ENCODE peak calls at places on chromosomes 13 and 19, in ten cellular contexts. Q, D, O, W, N, J, B, R, S and V are unnamed samples.

GRCh38 chr19:39996218-39996810 is 546 bp upstream of the ZNF546 start:
- DNase-seq in O (no peak), S (peak), D (peak), J (peak), R (no peak), W (no peak), Q (no peak), B (no peak), N (peak), V (no peak)

GRCh38 chr19:45905016-45905415 is 2.6 kb upstream of the MYPOP start:
- DNase-seq in B (no peak), O (no peak), R (no peak), J (no peak), Q (no peak), D (no peak), S (no peak), W (no peak), N (no peak), V (no peak)

GRCh38 chr13:102386461-102386860 is 15.4 kb downstream of the FGF14 start:
- DNase-seq in B (no peak), J (no peak), O (no peak), R (no peak), D (no peak), N (no peak), S (no peak), Q (no peak), W (no peak), V (no peak)

GRCh38 chr19:39310558-39311311 is 9.9 kb downstream of the LRFN1 start:
- DNase-seq in Q (peak), R (peak), S (no peak), J (no peak), B (no peak), O (no peak), D (peak), N (no peak), W (no peak), V (no peak)

GRCh38 chr13:113928701-113929627 is 44.9 kb downstream of the C13orf46 start:
- DNase-seq in Q (no peak), D (no peak), W (peak), S (no peak), J (peak), R (peak), B (peak), O (peak), N (peak), V (peak)

GRCh38 chr19:45790942-45791341 is 1.7 kb downstream of the DMWD start:
- DNase-seq in B (no peak), S (no peak), O (no peak), R (no peak), N (no peak), Q (no peak), D (no peak), J (no peak), W (no peak), V (no peak)

GRCh38 chr13:51636349-51636890 is 52.2 kb downstream of the WDFY2 start:
- DNase-seq in O (no peak), W (no peak), J (no peak), R (no peak), S (no peak), N (no peak), B (no peak), D (no peak), Q (no peak), V (no peak)

GRCh38 chr13:97327521-97328221 is 105.5 kb downstream of the MBNL2 start:
- DNase-seq in S (no peak), Q (no peak), W (no peak), O (no peak), J (peak), R (no peak), B (no peak), D (no peak), N (peak), V (no peak)

GRCh38 chr19:33175156-33175782 is 18.9 kb upstream of the LRP3 start:
- DNase-seq in N (no peak), B (no peak), W (no peak), O (no peak), R (peak), S (no peak), J (no peak), D (no peak), Q (no peak), V (no peak)

GRCh38 chr13:41004875-41005693 is 14.0 kb downstream of the ELF1 start:
- DNase-seq in D (no peak), O (no peak), N (no peak), B (no peak), R (no peak), S (no peak), Q (no peak), J (no peak), W (no peak), V (no peak)

GRCh38 chr19:46186101-46186716 is 38.2 kb downstream of the IGFL2 start:
- DNase-seq in O (no peak), B (no peak), R (no peak), W (no peak), J (no peak), N (no peak), S (no peak), D (peak), Q (no peak), V (no peak)

GRCh38 chr13:58461217-58461616 is 829.7 kb downstream of the PCDH17 start:
- DNase-seq in J (no peak), N (no peak), O (no peak), Q (no peak), W (no peak), D (no peak), B (no peak), S (no peak), R (no peak), V (no peak)

DNA sequence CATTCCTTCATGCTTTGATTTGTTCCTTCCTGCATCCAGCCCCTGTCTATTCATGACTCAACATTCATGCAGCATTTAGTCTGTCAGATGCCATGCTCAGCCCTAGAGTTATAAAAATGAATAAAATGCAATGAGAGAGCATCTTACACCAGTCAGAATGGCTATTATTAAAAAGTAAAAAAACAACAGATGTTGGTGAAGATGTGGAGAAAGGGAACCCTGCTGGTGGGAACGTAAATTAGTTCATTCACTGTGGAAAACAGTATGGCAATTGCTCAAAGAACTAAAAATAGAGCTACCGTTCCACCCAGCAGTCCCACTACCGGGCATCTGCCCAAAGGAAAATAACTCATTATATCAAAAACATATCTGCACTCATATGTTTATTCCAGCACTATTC is 70.0 kb upstream of the GTF3A start:
- DNase-seq in W (no peak), R (no peak), J (peak), Q (no peak), S (no peak), O (no peak), N (peak), B (no peak), D (no peak), V (no peak)
- TF ChIP-seq CTCF in W (no peak), R (peak), J (peak), Q (no peak), S (no peak), O (no peak), N (peak), B (no peak), D (no peak), V (no peak)

GRCh38 chr19:34838248-34838647 is 65.2 kb upstream of the ZNF599 start:
- DNase-seq in R (no peak), J (no peak), N (no peak), S (no peak), D (peak), W (no peak), B (no peak), O (no peak), Q (no peak), V (no peak)
- TF ChIP-seq CTCF in R (peak), J (no peak), N (no peak), S (no peak), D (no peak), W (no peak), B (no peak), O (no peak), Q (no peak), V (no peak)

GRCh38 chr19:51339687-51340656 is 2.0 kb downstream of the VSIG10L start:
- DNase-seq in D (peak), O (peak), Q (peak), B (peak), W (peak), R (peak), N (peak), J (peak), S (peak), V (peak)
- TF ChIP-seq CTCF in D (no peak), O (no peak), Q (no peak), B (peak), W (peak), R (peak), N (peak), J (peak), S (no peak), V (peak)

DNA sequence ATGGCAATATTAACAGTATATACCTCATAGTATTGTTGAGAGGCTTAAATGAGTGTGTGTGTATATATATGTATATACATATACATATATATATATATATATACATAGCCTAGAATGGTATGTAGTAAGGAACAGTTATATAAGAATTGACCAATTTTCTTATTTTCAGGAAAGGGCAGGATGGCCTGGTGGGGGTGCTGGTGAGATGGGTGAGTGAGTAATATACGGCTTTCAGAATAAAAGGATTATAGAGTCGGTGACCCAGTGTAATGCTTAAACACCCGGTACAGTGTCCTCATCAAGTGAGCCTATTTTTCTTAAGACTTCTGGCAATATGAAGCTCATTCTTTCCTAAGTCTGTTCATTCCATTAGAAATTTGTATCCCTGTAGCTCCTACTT is 11.7 kb upstream of the FAM216B start:
- DNase-seq in O (no peak), Q (no peak), B (no peak), W (peak), N (no peak), D (no peak), J (no peak), R (no peak), S (no peak), V (no peak)
- TF ChIP-seq CTCF in O (no peak), Q (no peak), B (no peak), W (no peak), N (no peak), D (no peak), J (peak), R (peak), S (no peak), V (no peak)

DNA sequence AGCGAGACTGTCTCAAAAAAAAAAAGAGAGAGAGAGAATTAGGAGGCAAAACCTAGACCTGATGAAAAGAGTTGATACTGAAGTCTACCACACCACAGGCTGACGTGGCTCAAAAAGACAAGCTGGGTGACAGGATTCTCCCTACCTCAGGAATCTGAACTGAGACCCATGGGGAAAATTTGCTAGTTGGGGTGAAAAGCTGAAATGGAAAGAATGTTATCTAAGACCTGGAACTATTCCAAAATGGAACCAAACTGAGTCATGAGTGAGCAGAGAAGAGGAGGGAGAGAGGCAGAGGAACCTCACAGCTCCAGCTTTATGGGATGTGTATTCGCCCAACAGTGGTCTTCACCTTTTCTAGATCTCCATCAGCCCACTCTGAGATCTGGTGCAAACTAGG is 11.7 kb downstream of the SMG9 start:
- DNase-seq in R (no peak), Q (no peak), O (no peak), S (no peak), N (peak), B (no peak), D (no peak), J (peak), W (no peak), V (no peak)
- TF ChIP-seq CTCF in R (no peak), Q (no peak), O (no peak), S (no peak), N (no peak), B (no peak), D (no peak), J (no peak), W (no peak), V (no peak)

DNA sequence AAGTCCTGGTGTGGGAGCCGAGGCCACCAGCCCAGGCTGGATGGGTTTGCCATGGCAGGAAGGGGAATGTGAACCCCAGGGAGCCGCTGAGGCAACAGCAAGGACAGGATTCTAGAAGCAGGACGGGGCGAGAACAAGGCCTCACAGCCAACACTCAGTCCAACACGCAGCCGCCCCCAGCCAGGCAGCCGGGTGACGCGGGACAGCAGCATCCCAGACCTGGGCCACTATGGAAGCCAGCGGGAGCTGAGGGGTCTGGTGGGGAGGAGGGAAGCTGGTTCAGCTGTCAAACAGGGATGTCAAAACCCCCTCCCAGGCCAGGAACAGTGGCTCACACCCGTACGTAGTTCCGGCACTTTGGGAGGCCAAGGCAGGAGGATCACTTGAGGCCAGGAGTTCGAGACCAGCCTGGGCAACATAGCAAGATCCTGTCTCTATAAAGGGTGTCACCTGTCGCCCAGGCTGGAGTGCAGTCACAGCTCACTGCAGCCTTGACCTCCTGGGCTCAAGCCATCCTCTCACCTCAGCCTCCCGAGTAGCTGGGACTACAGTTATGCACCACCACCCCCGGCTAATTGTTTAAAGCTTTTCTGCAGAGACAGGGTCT is 6.8 kb downstream of the MEX3D start:
- DNase-seq in N (no peak), B (no peak), S (no peak), O (no peak), J (no peak), Q (no peak), D (no peak), W (no peak), R (no peak), V (no peak)
- TF ChIP-seq CTCF in N (no peak), B (no peak), S (no peak), O (no peak), J (no peak), Q (no peak), D (no peak), W (no peak), R (no peak), V (no peak)

GRCh38 chr13:53198699-53199098 is 170.1 kb downstream of the OLFM4 start:
- DNase-seq in R (no peak), O (no peak), B (no peak), S (no peak), Q (no peak), N (no peak), W (no peak), J (no peak), D (no peak), V (no peak)

GRCh38 chr13:53204598-53204997 is 176.0 kb downstream of the OLFM4 start:
- DNase-seq in J (no peak), W (no peak), D (no peak), S (no peak), O (no peak), R (no peak), N (no peak), Q (no peak), B (no peak), V (no peak)

GRCh38 chr13:53200075-53200474 is 171.5 kb downstream of the OLFM4 start:
- DNase-seq in B (no peak), D (no peak), W (no peak), R (peak), N (no peak), S (no peak), Q (peak), O (no peak), J (no peak), V (peak)

GRCh38 chr13:53200498-53201453 is 172.2 kb downstream of the OLFM4 start:
- DNase-seq in N (no peak), B (peak), R (peak), Q (peak), S (no peak), D (peak), O (peak), J (peak), W (no peak), V (peak)

DNA sequence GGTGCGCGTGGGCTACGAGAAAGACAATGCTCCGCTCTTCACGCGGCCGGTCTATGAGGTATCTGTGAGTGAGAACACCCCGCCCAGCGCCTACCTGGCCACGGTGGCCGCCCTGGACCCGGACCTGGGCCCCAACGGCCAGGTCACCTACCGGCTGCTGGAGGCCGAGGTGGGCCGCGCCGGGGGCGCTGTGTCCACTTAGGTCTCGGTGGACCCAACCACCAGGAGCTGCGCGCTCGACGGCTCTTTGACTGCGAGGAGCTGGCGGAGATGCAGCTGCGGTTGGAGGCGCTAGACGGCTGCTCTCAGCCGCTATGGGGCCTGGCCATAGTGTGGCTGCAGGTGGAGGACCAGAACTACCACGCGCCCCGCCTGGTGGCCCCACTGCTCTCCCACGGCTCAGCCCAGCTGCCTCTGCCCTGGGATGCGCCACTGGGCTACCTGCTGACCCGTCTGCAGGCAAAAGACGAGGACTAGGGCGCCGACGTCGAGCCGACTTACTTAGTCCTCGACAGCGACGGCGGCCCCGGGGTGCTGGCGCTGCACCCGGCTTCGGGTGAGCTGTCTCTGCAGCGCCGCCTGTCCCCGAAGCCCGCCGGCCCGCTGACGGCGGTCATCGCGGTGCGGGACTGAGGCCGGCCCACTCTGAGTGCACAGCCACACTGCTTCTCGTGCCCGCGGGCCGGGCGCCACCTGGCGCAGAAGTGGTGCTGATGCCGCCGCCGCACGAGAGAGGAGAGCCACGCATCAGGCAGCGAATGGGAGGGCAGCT is 173.0 kb downstream of the OLFM4 start:
- DNase-seq in R (peak), Q (peak), S (no peak), O (no peak), J (no peak), B (peak), N (no peak), D (peak), W (no peak), V (peak)
- TF ChIP-seq CTCF in R (peak), Q (no peak), S (no peak), O (no peak), J (no peak), B (peak), N (no peak), D (peak), W (no peak), V (no peak)